ENCODE peak calls at places on chromosome 14, in nine cellular contexts. One of them, this sample, is unnamed.
A peak's percentile ranks its signal among the peaks of the same experiment; 100 is the strongest.

GRCh38 chr14:96711559-96712267 is 85.5 kb upstream of the VRK1 start:
- DNase-seq in CD8-positive, alpha-beta memory T cell: no peak
- DNase-seq in PC-9: no peak
- DNase-seq in IMR-90: no peak
- DNase-seq in adrenal gland: no peak
- DNase-seq in psoas muscle: no peak
- DNase-seq in HCT116: no peak
- DNase-seq in prostate gland: no peak
- DNase-seq in lung: no peak
- DNase-seq in this sample: peak; percentile 44

GRCh38 chr14:69615471-69616407 is 4.3 kb downstream of the SUSD6 start:
- DNase-seq in CD8-positive, alpha-beta memory T cell: peak; percentile 16
- DNase-seq in PC-9: no peak
- DNase-seq in IMR-90: peak; percentile 84
- DNase-seq in adrenal gland: peak; percentile 88
- DNase-seq in psoas muscle: no peak
- DNase-seq in HCT116: no peak
- DNase-seq in prostate gland: peak; percentile 65
- DNase-seq in lung: peak; percentile 73
- DNase-seq in this sample: no peak

GRCh38 chr14:23297878-23298277 is 4.8 kb downstream of the PPP1R3E start:
- DNase-seq in CD8-positive, alpha-beta memory T cell: no peak
- DNase-seq in PC-9: no peak
- DNase-seq in IMR-90: no peak
- DNase-seq in adrenal gland: no peak
- DNase-seq in psoas muscle: no peak
- DNase-seq in HCT116: no peak
- DNase-seq in prostate gland: no peak
- DNase-seq in lung: no peak
- DNase-seq in this sample: no peak

GRCh38 chr14:78075033-78075432 is 95.1 kb upstream of the NRXN3 start:
- DNase-seq in CD8-positive, alpha-beta memory T cell: no peak
- DNase-seq in PC-9: no peak
- DNase-seq in IMR-90: no peak
- DNase-seq in adrenal gland: no peak
- DNase-seq in psoas muscle: no peak
- DNase-seq in HCT116: no peak
- DNase-seq in prostate gland: no peak
- DNase-seq in lung: no peak
- DNase-seq in this sample: no peak

GRCh38 chr14:80636071-80636470 is 305.5 kb downstream of the CEP128 start:
- DNase-seq in CD8-positive, alpha-beta memory T cell: no peak
- DNase-seq in PC-9: no peak
- DNase-seq in IMR-90: peak; percentile 17
- DNase-seq in adrenal gland: no peak
- DNase-seq in psoas muscle: no peak
- DNase-seq in HCT116: no peak
- DNase-seq in prostate gland: no peak
- DNase-seq in lung: no peak
- DNase-seq in this sample: no peak

GRCh38 chr14:104656014-104656714 is 33.3 kb upstream of the INF2 start:
- DNase-seq in CD8-positive, alpha-beta memory T cell: no peak
- DNase-seq in PC-9: no peak
- DNase-seq in IMR-90: no peak
- DNase-seq in adrenal gland: no peak
- DNase-seq in psoas muscle: no peak
- DNase-seq in HCT116: no peak
- DNase-seq in prostate gland: no peak
- DNase-seq in lung: no peak
- DNase-seq in this sample: no peak

GRCh38 chr14:97603201-97603600 is 806.0 kb downstream of the VRK1 start:
- DNase-seq in CD8-positive, alpha-beta memory T cell: peak; percentile 19
- DNase-seq in PC-9: no peak
- DNase-seq in IMR-90: no peak
- DNase-seq in adrenal gland: no peak
- DNase-seq in psoas muscle: no peak
- DNase-seq in HCT116: no peak
- DNase-seq in prostate gland: no peak
- DNase-seq in lung: no peak
- DNase-seq in this sample: no peak

GRCh38 chr14:60775296-60775695 is 40.7 kb downstream of the MNAT1 start:
- DNase-seq in CD8-positive, alpha-beta memory T cell: no peak
- DNase-seq in PC-9: peak; percentile 5
- DNase-seq in IMR-90: peak; percentile 84
- DNase-seq in adrenal gland: no peak
- DNase-seq in psoas muscle: no peak
- DNase-seq in HCT116: no peak
- DNase-seq in prostate gland: no peak
- DNase-seq in lung: no peak
- DNase-seq in this sample: no peak

GRCh38 chr14:101482066-101482465 is 79.2 kb upstream of the DIO3 start:
- DNase-seq in CD8-positive, alpha-beta memory T cell: no peak
- DNase-seq in PC-9: no peak
- DNase-seq in IMR-90: no peak
- DNase-seq in adrenal gland: peak; percentile 1
- DNase-seq in psoas muscle: no peak
- DNase-seq in HCT116: no peak
- DNase-seq in prostate gland: no peak
- DNase-seq in lung: no peak
- DNase-seq in this sample: no peak

GRCh38 chr14:24690492-24690891 is 56.5 kb upstream of the GZMB start:
- DNase-seq in CD8-positive, alpha-beta memory T cell: no peak
- DNase-seq in PC-9: no peak
- DNase-seq in IMR-90: no peak
- DNase-seq in adrenal gland: no peak
- DNase-seq in psoas muscle: no peak
- DNase-seq in HCT116: no peak
- DNase-seq in prostate gland: no peak
- DNase-seq in lung: no peak
- DNase-seq in this sample: no peak

GRCh38 chr14:104146651-104147345 is 8.4 kb downstream of the KIF26A start:
- DNase-seq in CD8-positive, alpha-beta memory T cell: no peak
- DNase-seq in PC-9: no peak
- DNase-seq in IMR-90: no peak
- DNase-seq in adrenal gland: no peak
- DNase-seq in psoas muscle: peak; percentile 40
- DNase-seq in HCT116: no peak
- DNase-seq in prostate gland: no peak
- DNase-seq in lung: no peak
- DNase-seq in this sample: no peak

GRCh38 chr14:95339301-95339865 is 19.7 kb upstream of the CLMN start:
- DNase-seq in CD8-positive, alpha-beta memory T cell: no peak
- DNase-seq in PC-9: no peak
- DNase-seq in IMR-90: no peak
- DNase-seq in adrenal gland: no peak
- DNase-seq in psoas muscle: no peak
- DNase-seq in HCT116: no peak
- DNase-seq in prostate gland: peak; percentile 54
- DNase-seq in lung: no peak
- DNase-seq in this sample: no peak

GRCh38 chr14:58977366-58977765 is 211.1 kb upstream of the DAAM1 start:
- DNase-seq in CD8-positive, alpha-beta memory T cell: no peak
- DNase-seq in PC-9: no peak
- DNase-seq in IMR-90: peak; percentile 74
- DNase-seq in adrenal gland: no peak
- DNase-seq in psoas muscle: no peak
- DNase-seq in HCT116: no peak
- DNase-seq in prostate gland: no peak
- DNase-seq in lung: no peak
- DNase-seq in this sample: no peak

GRCh38 chr14:84162658-84163057 is 1367.3 kb upstream of the FLRT2 start:
- DNase-seq in CD8-positive, alpha-beta memory T cell: no peak
- DNase-seq in PC-9: no peak
- DNase-seq in IMR-90: no peak
- DNase-seq in adrenal gland: no peak
- DNase-seq in psoas muscle: no peak
- DNase-seq in HCT116: no peak
- DNase-seq in prostate gland: no peak
- DNase-seq in lung: no peak
- DNase-seq in this sample: no peak

GRCh38 chr14:56341766-56342418 is 223.7 kb downstream of the PELI2 start:
- DNase-seq in CD8-positive, alpha-beta memory T cell: no peak
- DNase-seq in PC-9: no peak
- DNase-seq in IMR-90: peak; percentile 92
- DNase-seq in adrenal gland: no peak
- DNase-seq in psoas muscle: no peak
- DNase-seq in HCT116: no peak
- DNase-seq in prostate gland: no peak
- DNase-seq in lung: no peak
- DNase-seq in this sample: no peak

GRCh38 chr14:56338674-56339073 is 220.5 kb downstream of the PELI2 start:
- DNase-seq in CD8-positive, alpha-beta memory T cell: no peak
- DNase-seq in PC-9: no peak
- DNase-seq in IMR-90: peak; percentile 44
- DNase-seq in adrenal gland: no peak
- DNase-seq in psoas muscle: no peak
- DNase-seq in HCT116: no peak
- DNase-seq in prostate gland: no peak
- DNase-seq in lung: no peak
- DNase-seq in this sample: peak; percentile 43

GRCh38 chr14:56340921-56341320 is 222.7 kb downstream of the PELI2 start:
- DNase-seq in CD8-positive, alpha-beta memory T cell: no peak
- DNase-seq in PC-9: no peak
- DNase-seq in IMR-90: no peak
- DNase-seq in adrenal gland: no peak
- DNase-seq in psoas muscle: no peak
- DNase-seq in HCT116: no peak
- DNase-seq in prostate gland: no peak
- DNase-seq in lung: no peak
- DNase-seq in this sample: no peak

GRCh38 chr14:56339855-56340701 is 221.9 kb downstream of the PELI2 start:
- DNase-seq in CD8-positive, alpha-beta memory T cell: peak; percentile 12
- DNase-seq in PC-9: peak; percentile 68
- DNase-seq in IMR-90: peak; percentile 98
- DNase-seq in adrenal gland: peak; percentile 85
- DNase-seq in psoas muscle: peak; percentile 84
- DNase-seq in HCT116: peak; percentile 53
- DNase-seq in prostate gland: peak; percentile 46
- DNase-seq in lung: peak; percentile 62
- DNase-seq in this sample: peak; percentile 38

DNA sequence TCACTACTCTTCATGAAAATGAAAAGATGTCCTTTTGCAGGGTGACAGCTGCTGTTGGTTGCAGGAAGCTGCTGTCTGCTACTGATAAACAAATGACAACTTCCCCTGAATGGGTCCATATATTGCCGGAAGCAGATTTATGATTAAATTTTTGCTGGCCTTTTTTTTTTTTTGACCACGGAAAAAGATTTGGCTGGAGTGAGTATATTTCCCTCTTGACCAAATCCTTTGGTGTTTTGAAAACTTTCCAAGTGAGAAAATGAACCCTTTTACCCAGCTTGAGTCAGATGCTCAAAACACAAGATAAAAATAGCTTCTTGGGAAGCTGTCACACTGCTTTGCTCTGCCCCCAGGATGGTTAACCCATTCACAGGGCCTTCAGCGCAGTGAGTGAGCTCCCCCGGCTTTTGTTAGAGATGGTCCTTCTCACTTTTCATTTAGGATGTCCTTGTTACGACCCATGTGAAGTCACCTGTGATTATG is 224.2 kb downstream of the PELI2 start:
- DNase-seq in CD8-positive, alpha-beta memory T cell: no peak
- DNase-seq in PC-9: no peak
- DNase-seq in IMR-90: peak; percentile 86
- DNase-seq in adrenal gland: no peak
- DNase-seq in psoas muscle: no peak
- DNase-seq in HCT116: no peak
- DNase-seq in prostate gland: no peak
- DNase-seq in lung: no peak
- DNase-seq in this sample: no peak
- H3K4me3 ChIP-seq in CD8-positive, alpha-beta memory T cell: no peak overlapping the region
- H3K4me3 ChIP-seq in PC-9: no peak overlapping the region
- H3K4me3 ChIP-seq in IMR-90: no peak overlapping the region
- H3K4me3 ChIP-seq in adrenal gland: no peak overlapping the region
- H3K4me3 ChIP-seq in psoas muscle: no peak overlapping the region
- H3K4me3 ChIP-seq in HCT116: no peak overlapping the region
- H3K4me3 ChIP-seq in prostate gland: no peak overlapping the region
- H3K4me3 ChIP-seq in lung: no peak overlapping the region
- H3K4me3 ChIP-seq in this sample: no peak overlapping the region

DNA sequence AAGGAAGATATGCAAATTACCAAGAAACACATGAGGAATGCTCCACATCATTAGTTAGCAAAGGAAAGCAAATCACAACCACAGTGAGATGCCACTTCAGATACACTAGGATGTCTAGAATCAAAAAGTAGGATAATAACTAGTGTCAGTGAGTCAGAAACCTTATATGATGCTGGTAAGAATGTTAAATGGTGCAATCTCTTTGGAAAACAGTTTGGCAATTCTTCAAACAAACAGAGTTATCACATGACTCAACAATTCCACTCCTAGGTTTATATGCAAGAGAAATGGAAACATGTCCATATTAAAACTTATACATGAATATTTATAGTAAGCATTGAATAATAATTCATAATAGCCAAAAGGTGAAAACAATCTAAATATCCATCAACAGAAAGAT is 220.9 kb downstream of the FOXG1 start:
- DNase-seq in CD8-positive, alpha-beta memory T cell: no peak
- DNase-seq in PC-9: no peak
- DNase-seq in IMR-90: peak; percentile 0
- DNase-seq in adrenal gland: no peak
- DNase-seq in psoas muscle: no peak
- DNase-seq in HCT116: no peak
- DNase-seq in prostate gland: no peak
- DNase-seq in lung: no peak
- DNase-seq in this sample: no peak
- H3K9me3 ChIP-seq in CD8-positive, alpha-beta memory T cell: no peaks in the 10 kb centered on the region
- H3K9me3 ChIP-seq in PC-9: no peaks in the 10 kb centered on the region
- H3K9me3 ChIP-seq in IMR-90: no peaks in the 10 kb centered on the region
- H3K9me3 ChIP-seq in adrenal gland: no peaks in the 10 kb centered on the region
- H3K9me3 ChIP-seq in psoas muscle: no peaks in the 10 kb centered on the region
- H3K9me3 ChIP-seq in HCT116: no peaks in the 10 kb centered on the region
- H3K9me3 ChIP-seq in prostate gland: no peaks in the 10 kb centered on the region
- H3K9me3 ChIP-seq in lung: no peaks in the 10 kb centered on the region
- H3K9me3 ChIP-seq in this sample: no peaks in the 10 kb centered on the region

GRCh38 chr14:68172216-68172615 is 352.6 kb downstream of the RAD51B start:
- DNase-seq in CD8-positive, alpha-beta memory T cell: no peak
- DNase-seq in PC-9: no peak
- DNase-seq in IMR-90: no peak
- DNase-seq in adrenal gland: no peak
- DNase-seq in psoas muscle: no peak
- DNase-seq in HCT116: no peak
- DNase-seq in prostate gland: no peak
- DNase-seq in lung: no peak
- DNase-seq in this sample: no peak
- H3K4me3 ChIP-seq in CD8-positive, alpha-beta memory T cell: no peak overlapping the region
- H3K4me3 ChIP-seq in PC-9: no peak overlapping the region
- H3K4me3 ChIP-seq in IMR-90: no peak overlapping the region
- H3K4me3 ChIP-seq in adrenal gland: no peak overlapping the region
- H3K4me3 ChIP-seq in psoas muscle: no peak overlapping the region
- H3K4me3 ChIP-seq in HCT116: no peak overlapping the region
- H3K4me3 ChIP-seq in prostate gland: no peak overlapping the region
- H3K4me3 ChIP-seq in lung: no peak overlapping the region
- H3K4me3 ChIP-seq in this sample: no peak overlapping the region

GRCh38 chr14:43001729-43002128 is 1395.1 kb downstream of the LRFN5 start:
- DNase-seq in CD8-positive, alpha-beta memory T cell: no peak
- DNase-seq in PC-9: no peak
- DNase-seq in IMR-90: no peak
- DNase-seq in adrenal gland: no peak
- DNase-seq in psoas muscle: no peak
- DNase-seq in HCT116: no peak
- DNase-seq in prostate gland: no peak
- DNase-seq in lung: no peak
- DNase-seq in this sample: no peak
- H3K9me3 ChIP-seq in CD8-positive, alpha-beta memory T cell: peaks cover 9% of the 10 kb centered on the region
- H3K9me3 ChIP-seq in PC-9: no peaks in the 10 kb centered on the region
- H3K9me3 ChIP-seq in IMR-90: peaks cover 15% of the 10 kb centered on the region
- H3K9me3 ChIP-seq in adrenal gland: no peaks in the 10 kb centered on the region
- H3K9me3 ChIP-seq in psoas muscle: peaks cover 44% of the 10 kb centered on the region
- H3K9me3 ChIP-seq in HCT116: peaks cover 21% of the 10 kb centered on the region
- H3K9me3 ChIP-seq in prostate gland: no peaks in the 10 kb centered on the region
- H3K9me3 ChIP-seq in lung: peaks cover 9% of the 10 kb centered on the region
- H3K9me3 ChIP-seq in this sample: no peaks in the 10 kb centered on the region

GRCh38 chr14:28765907-28766504 is 581 bp upstream of the FOXG1 start:
- DNase-seq in CD8-positive, alpha-beta memory T cell: no peak
- DNase-seq in PC-9: no peak
- DNase-seq in IMR-90: no peak
- DNase-seq in adrenal gland: no peak
- DNase-seq in psoas muscle: no peak
- DNase-seq in HCT116: no peak
- DNase-seq in prostate gland: no peak
- DNase-seq in lung: no peak
- DNase-seq in this sample: no peak
- H3K4me3 ChIP-seq in CD8-positive, alpha-beta memory T cell: no peak overlapping the region
- H3K4me3 ChIP-seq in PC-9: no peak overlapping the region
- H3K4me3 ChIP-seq in IMR-90: peak overlapping the region; percentile 18
- H3K4me3 ChIP-seq in adrenal gland: no peak overlapping the region
- H3K4me3 ChIP-seq in psoas muscle: peak overlapping the region; percentile 56
- H3K4me3 ChIP-seq in HCT116: no peak overlapping the region
- H3K4me3 ChIP-seq in prostate gland: no peak overlapping the region
- H3K4me3 ChIP-seq in lung: no peak overlapping the region
- H3K4me3 ChIP-seq in this sample: no peak overlapping the region